ENCODE peak calls at places on chromosomes 2 and 18, in five cellular contexts. X is cardiac muscle cell; T is hypothalamus; F is effector memory CD4-positive, alpha-beta T cell; D is kidney tubule cell. P is an unnamed sample.

GRCh38 chr2:240922982-240923537 is 16.9 kb downstream of the CROCC2 start:
- DNase-seq in D (no peak), X (no peak), T (no peak), F (no peak), P (no peak)

GRCh38 chr2:157386747-157387146 is 57.1 kb downstream of the CYTIP start:
- DNase-seq in T (no peak), F (no peak), X (no peak), D (no peak), P (no peak)

GRCh38 chr18:51668632-51669031 is 471.2 kb upstream of the MEX3C start:
- DNase-seq in X (no peak), D (no peak), T (no peak), F (no peak), P (no peak)

GRCh38 chr2:172373076-172373475 is 54.3 kb upstream of the ITGA6 start:
- DNase-seq in F (no peak), X (no peak), D (no peak), T (no peak), P (no peak)

GRCh38 chr2:112075490-112076260 is 20.6 kb downstream of the TMEM87B start:
- DNase-seq in F (no peak), T (no peak), X (no peak), D (peak; percentile 75), P (no peak)

GRCh38 chr2:131037398-131038257 is 55.6 kb downstream of the FAM168B start:
- DNase-seq in X (peak; percentile 59), F (no peak), D (no peak), T (no peak), P (no peak)

GRCh38 chr2:98012561-98012979 is 16.8 kb upstream of the TMEM131 start:
- DNase-seq in F (no peak), D (no peak), T (no peak), X (no peak), P (no peak)

GRCh38 chr2:29066271-29066860 is 8.0 kb downstream of the PCARE start:
- DNase-seq in F (no peak), T (no peak), D (no peak), X (no peak), P (no peak)

P was measured in T-helper 2 cell.